ENCODE peak calls at places on chromosome 21, in five cellular contexts. One of them, this sample, is unnamed.

GRCh38 chr21:21063828-21064227 is 65.6 kb downstream of the NCAM2 start:
- DNase-seq in NCI-H1105: no peak
- DNase-seq in IMR-90: no peak
- DNase-seq in EH: no peak
- DNase-seq in T follicular helper cell: no peak
- DNase-seq in this sample: no peak

GRCh38 chr21:35075546-35075945 is 26.4 kb upstream of the RUNX1 start:
- DNase-seq in NCI-H1105: no peak
- DNase-seq in IMR-90: peak; percentile 82
- DNase-seq in EH: peak; percentile 65
- DNase-seq in T follicular helper cell: no peak
- DNase-seq in this sample: no peak

GRCh38 chr21:42836767-42837301 is 42.5 kb downstream of the WDR4 start:
- DNase-seq in NCI-H1105: no peak
- DNase-seq in IMR-90: no peak
- DNase-seq in EH: no peak
- DNase-seq in T follicular helper cell: no peak
- DNase-seq in this sample: no peak

GRCh38 chr21:46641656-46642055 is 6.2 kb downstream of the PRMT2 start:
- DNase-seq in NCI-H1105: no peak
- DNase-seq in IMR-90: no peak
- DNase-seq in EH: no peak
- DNase-seq in T follicular helper cell: no peak
- DNase-seq in this sample: no peak

GRCh38 chr21:15279484-15279883 is 214.7 kb upstream of the NRIP1 start:
- DNase-seq in NCI-H1105: no peak
- DNase-seq in IMR-90: no peak
- DNase-seq in EH: no peak
- DNase-seq in T follicular helper cell: no peak
- DNase-seq in this sample: no peak

GRCh38 chr21:44078411-44078981 is 28.7 kb upstream of the PWP2 start:
- DNase-seq in NCI-H1105: no peak
- DNase-seq in IMR-90: no peak
- DNase-seq in EH: no peak
- DNase-seq in T follicular helper cell: no peak
- DNase-seq in this sample: no peak

GRCh38 chr21:41833138-41834115 is 45.7 kb downstream of the PRDM15 start:
- DNase-seq in NCI-H1105: no peak
- DNase-seq in IMR-90: no peak
- DNase-seq in EH: no peak
- DNase-seq in T follicular helper cell: no peak
- DNase-seq in this sample: no peak

GRCh38 chr21:45556645-45557601 is 14.7 kb upstream of the SLC19A1 start:
- DNase-seq in NCI-H1105: no peak
- DNase-seq in IMR-90: no peak
- DNase-seq in EH: no peak
- DNase-seq in T follicular helper cell: no peak
- DNase-seq in this sample: no peak

GRCh38 chr21:43903451-43904091 is 38.5 kb downstream of the AGPAT3 start:
- DNase-seq in NCI-H1105: no peak
- DNase-seq in IMR-90: no peak
- DNase-seq in EH: no peak
- DNase-seq in T follicular helper cell: no peak
- DNase-seq in this sample: no peak

GRCh38 chr21:27412530-27412929 is 445.6 kb upstream of the ADAMTS5 start:
- DNase-seq in NCI-H1105: no peak
- DNase-seq in IMR-90: no peak
- DNase-seq in EH: no peak
- DNase-seq in T follicular helper cell: no peak
- DNase-seq in this sample: no peak

GRCh38 chr21:41447356-41447755 is 21.3 kb downstream of the MX1 start:
- DNase-seq in NCI-H1105: no peak
- DNase-seq in IMR-90: no peak
- DNase-seq in EH: no peak
- DNase-seq in T follicular helper cell: no peak
- DNase-seq in this sample: no peak

GRCh38 chr21:38574895-38575294 is 76.6 kb upstream of the ERG start:
- DNase-seq in NCI-H1105: no peak
- DNase-seq in IMR-90: no peak
- DNase-seq in EH: no peak
- DNase-seq in T follicular helper cell: no peak
- DNase-seq in this sample: no peak

GRCh38 chr21:15362458-15362857 is 297.7 kb upstream of the NRIP1 start:
- DNase-seq in NCI-H1105: no peak
- DNase-seq in IMR-90: no peak
- DNase-seq in EH: no peak
- DNase-seq in T follicular helper cell: no peak
- DNase-seq in this sample: no peak

GRCh38 chr21:42939581-42940413 is 14.4 kb upstream of the ERVH48-1 start:
- DNase-seq in NCI-H1105: no peak
- DNase-seq in IMR-90: peak; percentile 99
- DNase-seq in EH: peak; percentile 96
- DNase-seq in T follicular helper cell: no peak
- DNase-seq in this sample: no peak

GRCh38 chr21:22536511-22536910 is 1538.3 kb downstream of the NCAM2 start:
- DNase-seq in NCI-H1105: no peak
- DNase-seq in IMR-90: no peak
- DNase-seq in EH: no peak
- DNase-seq in T follicular helper cell: no peak
- DNase-seq in this sample: no peak

GRCh38 chr21:23799376-23799775 is 1807.9 kb downstream of the MRPL39 start:
- DNase-seq in NCI-H1105: no peak
- DNase-seq in IMR-90: no peak
- DNase-seq in EH: no peak
- DNase-seq in T follicular helper cell: no peak
- DNase-seq in this sample: no peak

GRCh38 chr21:37266515-37267221 is 466 bp downstream of the VPS26C start:
- DNase-seq in NCI-H1105: peak; percentile 85
- DNase-seq in IMR-90: peak; percentile 42
- DNase-seq in EH: peak; percentile 48
- DNase-seq in T follicular helper cell: peak; percentile 64
- DNase-seq in this sample: peak; percentile 40

GRCh38 chr21:15703932-15704331 is 25.9 kb upstream of the USP25 start:
- DNase-seq in NCI-H1105: no peak
- DNase-seq in IMR-90: no peak
- DNase-seq in EH: no peak
- DNase-seq in T follicular helper cell: no peak
- DNase-seq in this sample: no peak

GRCh38 chr21:45981154-45981606 is 390 bp upstream of the COL6A1 start:
- DNase-seq in NCI-H1105: peak; percentile 64
- DNase-seq in IMR-90: peak; percentile 88
- DNase-seq in EH: peak; percentile 93
- DNase-seq in T follicular helper cell: peak; percentile 42
- DNase-seq in this sample: peak; percentile 35

GRCh38 chr21:36297938-36298572 is 21.9 kb upstream of the MORC3 start:
- DNase-seq in NCI-H1105: no peak
- DNase-seq in IMR-90: peak; percentile 15
- DNase-seq in EH: peak; percentile 47
- DNase-seq in T follicular helper cell: peak; percentile 67
- DNase-seq in this sample: peak; percentile 79

This sample was measured in KG1.